ENCODE peak calls at places on chromosomes 13 and 19, in seven cellular contexts. C, R, T, X, M, O and D are unnamed samples.

GRCh38 chr13:47798906-47799305 is 202.2 kb downstream of the SUCLA2 start:
- DNase-seq in C (no peak), M (no peak), T (no peak), O (no peak), X (no peak), R (peak), D (no peak)

GRCh38 chr19:46489445-46490272 is 6.0 kb downstream of the PNMA8B start:
- DNase-seq in T (peak), R (no peak), C (peak), X (peak), O (no peak), M (no peak), D (no peak)

GRCh38 chr19:39325778-39326680 is 5.4 kb upstream of the LRFN1 start:
- DNase-seq in C (peak), M (no peak), X (no peak), R (no peak), T (peak), O (peak), D (no peak)

GRCh38 chr13:30679483-30680330 is 55.6 kb upstream of the ALOX5AP start:
- DNase-seq in X (no peak), M (peak), T (no peak), O (no peak), R (peak), C (peak), D (peak)

GRCh38 chr19:15666186-15666585 is 6.7 kb upstream of the CYP4F12 start:
- DNase-seq in X (no peak), T (no peak), M (no peak), O (no peak), R (no peak), C (no peak), D (no peak)

GRCh38 chr13:111401755-111402154 is 81.3 kb downstream of the TEX29 start:
- DNase-seq in R (no peak), X (no peak), M (no peak), C (no peak), O (no peak), T (no peak), D (no peak)

GRCh38 chr19:1630811-1631210 is 21.6 kb downstream of the TCF3 start:
- DNase-seq in T (no peak), R (no peak), M (no peak), O (no peak), X (no peak), C (no peak), D (no peak)

GRCh38 chr13:36339600-36340155 is 6.5 kb downstream of the SPART start:
- DNase-seq in C (no peak), M (no peak), R (no peak), X (no peak), T (no peak), O (no peak), D (no peak)

GRCh38 chr13:112959206-112959605 is 9.8 kb upstream of the MCF2L start:
- DNase-seq in R (no peak), O (no peak), C (no peak), X (no peak), T (no peak), M (no peak), D (no peak)

GRCh38 chr13:109408596-109409382 is 377.6 kb downstream of the IRS2 start:
- DNase-seq in X (no peak), T (no peak), M (no peak), R (no peak), C (no peak), O (no peak), D (no peak)

GRCh38 chr19:15479391-15480345 is at the start of gene PGLYRP2:
- DNase-seq in X (peak), T (no peak), R (peak), C (no peak), O (no peak), M (no peak), D (no peak)

GRCh38 chr19:32908641-32909190 is 39.1 kb upstream of the SLC7A9 start:
- DNase-seq in O (no peak), T (no peak), X (no peak), C (no peak), R (peak), M (no peak), D (no peak)

GRCh38 chr19:11141937-11142527 is 13.6 kb downstream of the SPC24 start:
- DNase-seq in X (no peak), O (no peak), M (no peak), T (no peak), C (no peak), R (no peak), D (no peak)

GRCh38 chr13:45331981-45332830 is 8.8 kb downstream of the TPT1 start:
- DNase-seq in T (no peak), O (no peak), M (no peak), X (no peak), C (no peak), R (peak), D (no peak)

GRCh38 chr19:7904074-7905020 is 670 bp downstream of the MAP2K7 start:
- DNase-seq in O (no peak), X (no peak), C (no peak), R (peak), T (peak), M (peak), D (peak)